ENCODE peak calls at places on chromosomes 5 and 9, in ten cellular contexts. A is ovary, G is GM23338, T is tibial nerve, Y is GM20000, E is cardiac muscle cell, V is foreskin fibroblast, U is GM13976, C is breast epithelium, R is brain microvascular endothelial cell. H is an unnamed sample.

GRCh38 chr9:105978336-105978735 is 284.0 kb downstream of the TMEM38B start:
- DNase-seq in A (no peak), G (no peak), T (no peak), Y (no peak), E (no peak), V (no peak), U (no peak), C (no peak), R (no peak), H (no peak)

GRCh38 chr9:94864862-94865435 is 138.4 kb downstream of the AOPEP start:
- DNase-seq in A (no peak), G (no peak), T (no peak), Y (no peak), E (no peak), V (no peak), U (no peak), C (no peak), R (no peak), H (peak)

GRCh38 chr5:35063386-35063785 is 15.6 kb upstream of the AGXT2 start:
- DNase-seq in A (no peak), G (no peak), T (no peak), Y (no peak), E (no peak), V (no peak), U (no peak), C (no peak), R (no peak), H (peak)

GRCh38 chr9:87518702-87519335 is 21.2 kb downstream of the DAPK1 start:
- DNase-seq in A (peak), G (no peak), T (peak), Y (no peak), E (no peak), V (no peak), U (no peak), C (no peak), R (no peak), H (no peak)

GRCh38 chr9:124304285-124304684 is 46.5 kb downstream of the NEK6 start:
- DNase-seq in A (no peak), G (no peak), T (no peak), Y (no peak), E (no peak), V (no peak), U (no peak), C (no peak), R (no peak), H (no peak)

GRCh38 chr5:112084149-112084548 is 327.2 kb upstream of the NREP start:
- DNase-seq in A (no peak), G (no peak), T (no peak), Y (no peak), E (no peak), V (peak), U (no peak), C (no peak), R (no peak), H (no peak)

GRCh38 chr5:176781638-176782570 is 28.5 kb upstream of the UNC5A start:
- DNase-seq in A (no peak), G (no peak), T (no peak), Y (no peak), E (no peak), V (no peak), U (peak), C (no peak), R (no peak), H (no peak)

GRCh38 chr5:67770431-67771025 is 445.0 kb upstream of the PIK3R1 start:
- DNase-seq in A (no peak), G (no peak), T (no peak), Y (no peak), E (no peak), V (no peak), U (no peak), C (no peak), R (no peak), H (peak)

GRCh38 chr5:2068515-2068914 is 185.8 kb upstream of the IRX4 start:
- DNase-seq in A (no peak), G (no peak), T (no peak), Y (no peak), E (no peak), V (no peak), U (no peak), C (no peak), R (no peak), H (no peak)

GRCh38 chr5:171523781-171524180 is 104.3 kb downstream of the FGF18 start:
- DNase-seq in A (no peak), G (no peak), T (no peak), Y (no peak), E (no peak), V (no peak), U (no peak), C (no peak), R (no peak), H (no peak)

GRCh38 chr5:112390327-112390726 is 28.8 kb downstream of the EPB41L4A start:
- DNase-seq in A (no peak), G (no peak), T (no peak), Y (no peak), E (peak), V (no peak), U (no peak), C (no peak), R (no peak), H (no peak)

GRCh38 chr5:89087128-89087527 is 204.1 kb upstream of the MEF2C start:
- DNase-seq in A (no peak), G (no peak), T (no peak), Y (peak), E (no peak), V (no peak), U (no peak), C (no peak), R (no peak), H (no peak)

GRCh38 chr5:81513468-81513867 is 119.5 kb upstream of the ACOT12 start:
- DNase-seq in A (no peak), G (peak), T (no peak), Y (no peak), E (no peak), V (no peak), U (no peak), C (no peak), R (no peak), H (no peak)

GRCh38 chr5:53126514-53126913 is 17.0 kb upstream of the MOCS2 start:
- DNase-seq in A (no peak), G (no peak), T (no peak), Y (no peak), E (no peak), V (peak), U (no peak), C (no peak), R (peak), H (peak)

GRCh38 chr5:2849429-2849828 is 98.0 kb upstream of the IRX2 start:
- DNase-seq in A (no peak), G (no peak), T (no peak), Y (no peak), E (no peak), V (no peak), U (no peak), C (no peak), R (no peak), H (no peak)

GRCh38 chr9:97390791-97391406 is 21.0 kb upstream of the TDRD7 start:
- DNase-seq in A (no peak), G (no peak), T (no peak), Y (no peak), E (no peak), V (no peak), U (no peak), C (no peak), R (no peak), H (no peak)

GRCh38 chr5:51378415-51378777 is 4.9 kb upstream of the ISL1 start:
- DNase-seq in A (no peak), G (peak), T (no peak), Y (no peak), E (peak), V (no peak), U (no peak), C (no peak), R (no peak), H (no peak)

GRCh38 chr5:127400524-127400923 is 109.9 kb downstream of the MEGF10 start:
- DNase-seq in A (no peak), G (no peak), T (no peak), Y (no peak), E (no peak), V (no peak), U (no peak), C (no peak), R (no peak), H (no peak)

GRCh38 chr9:126318858-126319257 is 7.8 kb upstream of the MVB12B start:
- DNase-seq in A (no peak), G (no peak), T (no peak), Y (no peak), E (no peak), V (no peak), U (no peak), C (no peak), R (no peak), H (no peak)

GRCh38 chr5:165914462-165914861 is 2377.0 kb upstream of the WWC1 start:
- DNase-seq in A (no peak), G (no peak), T (no peak), Y (no peak), E (no peak), V (no peak), U (no peak), C (no peak), R (no peak), H (no peak)

GRCh38 chr5:107666051-107666655 is 4.6 kb downstream of the EFNA5 start:
- DNase-seq in A (no peak), G (no peak), T (no peak), Y (no peak), E (no peak), V (no peak), U (no peak), C (no peak), R (no peak), H (no peak)

GRCh38 chr9:76718166-76718565 is 46.1 kb upstream of the PCA3 start:
- DNase-seq in A (no peak), G (peak), T (no peak), Y (no peak), E (no peak), V (no peak), U (no peak), C (no peak), R (no peak), H (no peak)
- TF ChIP-seq CTCF in A (no peak), G (peak), T (no peak), Y (no peak), E (no peak), V (no peak), U (no peak), C (no peak), R (peak), H (no peak)

DNA sequence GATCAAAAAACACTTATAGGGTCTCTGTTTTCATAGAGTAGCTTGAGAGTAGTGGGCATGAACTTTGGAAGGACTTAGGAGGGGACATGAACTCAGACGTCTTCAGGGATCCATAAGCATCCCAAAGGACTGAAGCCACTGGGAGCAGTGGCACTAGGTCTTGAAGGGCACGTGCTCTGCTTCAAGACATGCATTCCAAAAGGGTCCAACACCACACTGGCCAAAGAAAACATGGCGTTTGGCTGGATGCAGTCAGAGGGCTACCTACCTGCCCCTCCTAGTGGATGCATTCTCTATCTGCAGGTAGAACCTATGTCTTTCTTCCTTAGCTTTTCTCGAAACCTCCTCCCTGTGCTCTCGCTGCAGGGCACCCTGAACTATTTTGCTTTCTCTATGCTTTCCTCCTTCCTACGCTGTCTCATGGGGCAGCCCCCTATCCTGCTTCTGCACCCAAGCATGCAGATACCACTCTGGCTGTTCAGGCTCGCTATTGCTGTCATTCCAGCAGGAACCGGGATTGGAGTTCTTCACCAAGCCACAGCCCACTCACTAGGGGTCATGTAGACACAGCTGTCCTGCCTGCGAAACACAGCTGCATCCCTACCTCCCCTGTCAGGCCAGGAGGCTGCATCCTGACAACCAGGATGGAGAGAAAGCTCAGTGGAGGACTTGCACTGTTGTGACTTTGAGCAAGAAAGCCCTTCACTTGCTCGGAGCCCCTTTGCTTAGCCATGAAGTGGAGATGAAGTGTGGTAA is 11.9 kb downstream of the FAM240B start:
- DNase-seq in A (no peak), G (peak), T (no peak), Y (peak), E (no peak), V (no peak), U (peak), C (no peak), R (no peak), H (no peak)
- TF ChIP-seq CTCF in A (no peak), G (peak), T (no peak), Y (peak), E (peak), V (no peak), U (peak), C (no peak), R (peak), H (no peak)

GRCh38 chr9:121121582-121122087 is 46.9 kb downstream of the CNTRL start:
- DNase-seq in A (peak), G (peak), T (peak), Y (peak), E (peak), V (peak), U (peak), C (peak), R (peak), H (peak)
- TF ChIP-seq CTCF in A (peak), G (no peak), T (peak), Y (no peak), E (peak), V (peak), U (peak), C (peak), R (peak), H (peak)

GRCh38 chr9:112921549-112921948 is 30.9 kb upstream of the SLC46A2 start:
- DNase-seq in A (no peak), G (peak), T (no peak), Y (peak), E (peak), V (peak), U (no peak), C (no peak), R (peak), H (peak)

GRCh38 chr9:112925058-112925641 is 34.5 kb upstream of the SLC46A2 start:
- DNase-seq in A (no peak), G (peak), T (no peak), Y (peak), E (peak), V (peak), U (no peak), C (no peak), R (peak), H (peak)
- TF ChIP-seq CTCF in A (no peak), G (peak), T (no peak), Y (no peak), E (peak), V (peak), U (peak), C (peak), R (peak), H (peak)

GRCh38 chr9:114910541-114910940 is 19.9 kb downstream of the TNFSF8 start:
- DNase-seq in A (no peak), G (no peak), T (no peak), Y (no peak), E (no peak), V (no peak), U (no peak), C (no peak), R (no peak), H (peak)
- TF ChIP-seq CTCF in A (no peak), G (no peak), T (no peak), Y (no peak), E (no peak), V (no peak), U (no peak), C (no peak), R (no peak), H (no peak)

DNA sequence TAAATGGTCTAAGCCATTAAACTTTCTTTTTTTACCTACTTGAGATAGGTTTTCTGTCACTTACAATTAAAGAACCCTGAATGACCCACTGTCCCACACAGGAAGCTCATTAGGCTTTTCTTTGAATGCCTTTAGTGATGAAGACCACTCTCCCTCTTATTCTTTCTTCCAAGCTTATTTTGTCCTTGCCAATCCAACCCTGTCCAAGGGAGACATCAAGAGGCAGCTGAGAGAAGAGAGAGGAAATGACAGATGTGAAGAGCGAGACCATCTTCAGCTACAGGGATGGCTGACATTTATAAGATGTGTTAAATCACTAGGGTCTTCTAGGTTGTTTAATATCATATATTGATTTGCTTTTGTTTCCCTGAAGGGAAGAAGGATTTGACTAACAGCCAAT is 133.5 kb downstream of the FAM114A2 start:
- DNase-seq in A (no peak), G (no peak), T (no peak), Y (no peak), E (no peak), V (no peak), U (no peak), C (no peak), R (no peak), H (no peak)
- TF ChIP-seq CTCF in A (no peak), G (peak), T (no peak), Y (no peak), E (no peak), V (no peak), U (no peak), C (no peak), R (peak), H (no peak)

GRCh38 chr9:113591899-113592625 is 128.5 kb downstream of the RGS3 start:
- DNase-seq in A (no peak), G (no peak), T (no peak), Y (no peak), E (no peak), V (no peak), U (no peak), C (no peak), R (no peak), H (no peak)
- TF ChIP-seq CTCF in A (no peak), G (no peak), T (no peak), Y (no peak), E (no peak), V (no peak), U (no peak), C (no peak), R (no peak), H (no peak)